ENCODE peak calls at places on chromosomes 12 and 14, in four cellular contexts. Y is iris pigment epithelial cell, K is ELF-1, P is mesothelial cell of epicardium. N is an unnamed sample.

GRCh38 chr14:33454022-33454645 is 496.7 kb downstream of the EGLN3 start:
- DNase-seq in Y (peak; percentile 27), K (no peak), P (no peak), N (no peak)

GRCh38 chr14:64478634-64479250 is 13.4 kb downstream of the AKAP5 start:
- DNase-seq in Y (peak; percentile 17), K (no peak), P (no peak), N (no peak)

GRCh38 chr14:70982204-70982603 is 74.9 kb downstream of the PCNX1 start:
- DNase-seq in Y (no peak), K (no peak), P (no peak), N (no peak)

GRCh38 chr12:9741726-9742125 is 8.8 kb upstream of the CLECL1 start:
- DNase-seq in Y (no peak), K (no peak), P (no peak), N (no peak)

GRCh38 chr14:103569436-103569835 is 6.7 kb downstream of the COA8 start:
- DNase-seq in Y (no peak), K (no peak), P (no peak), N (no peak)

GRCh38 chr14:102182901-102183619 is 43.4 kb downstream of the WDR20 start:
- DNase-seq in Y (peak; percentile 47), K (no peak), P (no peak), N (no peak)

GRCh38 chr12:48189331-48190125 is 6.1 kb downstream of the CCDC184 start:
- DNase-seq in Y (peak; percentile 67), K (peak; percentile 82), P (peak; percentile 81), N (peak; percentile 15)

GRCh38 chr12:92593734-92594402 is 108.9 kb upstream of the PLEKHG7 start:
- DNase-seq in Y (peak; percentile 97), K (no peak), P (no peak), N (peak; percentile 8)